ENCODE peak calls at places on chromosomes 6 and 20, in eight cellular contexts. One of them, this sample, is unnamed.

GRCh38 chr6:17101422-17102257 is at the start of gene STMND1:
- DNase-seq in NCI-H1694: peak
- DNase-seq in astrocyte of the spinal cord: peak
- DNase-seq in AG04450: no peak
- DNase-seq in fibroblast of the conjunctiva: no peak
- DNase-seq in T-cell: no peak
- DNase-seq in stimulated activated CD4-positive, alpha-beta T cell treated with anti-CD3 and anti-CD28 coated beads, Interleukin-15, amount 100 ng/mL, for 24 hours: peak
- DNase-seq in cardiac fibroblast: peak
- DNase-seq in this sample: no peak

GRCh38 chr20:50320910-50321796 is 130.5 kb downstream of the CEBPB start:
- DNase-seq in NCI-H1694: no peak
- DNase-seq in astrocyte of the spinal cord: peak
- DNase-seq in AG04450: peak
- DNase-seq in fibroblast of the conjunctiva: peak
- DNase-seq in T-cell: no peak
- DNase-seq in stimulated activated CD4-positive, alpha-beta T cell treated with anti-CD3 and anti-CD28 coated beads, Interleukin-15, amount 100 ng/mL, for 24 hours: peak
- DNase-seq in cardiac fibroblast: peak
- DNase-seq in this sample: peak

GRCh38 chr20:48015136-48015925 is 230.1 kb upstream of the SULF2 start:
- DNase-seq in NCI-H1694: no peak
- DNase-seq in astrocyte of the spinal cord: peak
- DNase-seq in AG04450: no peak
- DNase-seq in fibroblast of the conjunctiva: no peak
- DNase-seq in T-cell: no peak
- DNase-seq in stimulated activated CD4-positive, alpha-beta T cell treated with anti-CD3 and anti-CD28 coated beads, Interleukin-15, amount 100 ng/mL, for 24 hours: no peak
- DNase-seq in cardiac fibroblast: no peak
- DNase-seq in this sample: no peak

GRCh38 chr6:68875403-68875802 is 240.3 kb downstream of the ADGRB3 start:
- DNase-seq in NCI-H1694: no peak
- DNase-seq in astrocyte of the spinal cord: no peak
- DNase-seq in AG04450: no peak
- DNase-seq in fibroblast of the conjunctiva: no peak
- DNase-seq in T-cell: no peak
- DNase-seq in stimulated activated CD4-positive, alpha-beta T cell treated with anti-CD3 and anti-CD28 coated beads, Interleukin-15, amount 100 ng/mL, for 24 hours: no peak
- DNase-seq in cardiac fibroblast: no peak
- DNase-seq in this sample: no peak

GRCh38 chr20:62732766-62733165 is 24.1 kb downstream of the NTSR1 start:
- DNase-seq in NCI-H1694: no peak
- DNase-seq in astrocyte of the spinal cord: no peak
- DNase-seq in AG04450: no peak
- DNase-seq in fibroblast of the conjunctiva: no peak
- DNase-seq in T-cell: no peak
- DNase-seq in stimulated activated CD4-positive, alpha-beta T cell treated with anti-CD3 and anti-CD28 coated beads, Interleukin-15, amount 100 ng/mL, for 24 hours: no peak
- DNase-seq in cardiac fibroblast: no peak
- DNase-seq in this sample: no peak

GRCh38 chr20:31717478-31717946 is 5.2 kb downstream of the BCL2L1 start:
- DNase-seq in NCI-H1694: no peak
- DNase-seq in astrocyte of the spinal cord: no peak
- DNase-seq in AG04450: no peak
- DNase-seq in fibroblast of the conjunctiva: no peak
- DNase-seq in T-cell: no peak
- DNase-seq in stimulated activated CD4-positive, alpha-beta T cell treated with anti-CD3 and anti-CD28 coated beads, Interleukin-15, amount 100 ng/mL, for 24 hours: no peak
- DNase-seq in cardiac fibroblast: no peak
- DNase-seq in this sample: no peak

GRCh38 chr20:20568604-20569205 is 143.7 kb downstream of the RALGAPA2 start:
- DNase-seq in NCI-H1694: peak
- DNase-seq in astrocyte of the spinal cord: peak
- DNase-seq in AG04450: no peak
- DNase-seq in fibroblast of the conjunctiva: peak
- DNase-seq in T-cell: no peak
- DNase-seq in stimulated activated CD4-positive, alpha-beta T cell treated with anti-CD3 and anti-CD28 coated beads, Interleukin-15, amount 100 ng/mL, for 24 hours: peak
- DNase-seq in cardiac fibroblast: peak
- DNase-seq in this sample: peak

GRCh38 chr20:53621482-53622246 is 28.0 kb upstream of the ZNF217 start:
- DNase-seq in NCI-H1694: no peak
- DNase-seq in astrocyte of the spinal cord: peak
- DNase-seq in AG04450: no peak
- DNase-seq in fibroblast of the conjunctiva: peak
- DNase-seq in T-cell: no peak
- DNase-seq in stimulated activated CD4-positive, alpha-beta T cell treated with anti-CD3 and anti-CD28 coated beads, Interleukin-15, amount 100 ng/mL, for 24 hours: no peak
- DNase-seq in cardiac fibroblast: peak
- DNase-seq in this sample: peak

GRCh38 chr20:11766961-11767360 is 150.7 kb upstream of the BTBD3 start:
- DNase-seq in NCI-H1694: no peak
- DNase-seq in astrocyte of the spinal cord: peak
- DNase-seq in AG04450: no peak
- DNase-seq in fibroblast of the conjunctiva: no peak
- DNase-seq in T-cell: no peak
- DNase-seq in stimulated activated CD4-positive, alpha-beta T cell treated with anti-CD3 and anti-CD28 coated beads, Interleukin-15, amount 100 ng/mL, for 24 hours: no peak
- DNase-seq in cardiac fibroblast: peak
- DNase-seq in this sample: no peak

GRCh38 chr6:14924126-14925024 is 321.5 kb upstream of the JARID2 start:
- DNase-seq in NCI-H1694: peak
- DNase-seq in astrocyte of the spinal cord: no peak
- DNase-seq in AG04450: peak
- DNase-seq in fibroblast of the conjunctiva: no peak
- DNase-seq in T-cell: no peak
- DNase-seq in stimulated activated CD4-positive, alpha-beta T cell treated with anti-CD3 and anti-CD28 coated beads, Interleukin-15, amount 100 ng/mL, for 24 hours: no peak
- DNase-seq in cardiac fibroblast: no peak
- DNase-seq in this sample: no peak

GRCh38 chr6:139879823-139880356 is 505.4 kb upstream of the CITED2 start:
- DNase-seq in NCI-H1694: no peak
- DNase-seq in astrocyte of the spinal cord: no peak
- DNase-seq in AG04450: no peak
- DNase-seq in fibroblast of the conjunctiva: no peak
- DNase-seq in T-cell: no peak
- DNase-seq in stimulated activated CD4-positive, alpha-beta T cell treated with anti-CD3 and anti-CD28 coated beads, Interleukin-15, amount 100 ng/mL, for 24 hours: no peak
- DNase-seq in cardiac fibroblast: no peak
- DNase-seq in this sample: no peak

GRCh38 chr6:138538390-138539031 is 39.2 kb upstream of the NHSL1 start:
- DNase-seq in NCI-H1694: no peak
- DNase-seq in astrocyte of the spinal cord: peak
- DNase-seq in AG04450: peak
- DNase-seq in fibroblast of the conjunctiva: peak
- DNase-seq in T-cell: no peak
- DNase-seq in stimulated activated CD4-positive, alpha-beta T cell treated with anti-CD3 and anti-CD28 coated beads, Interleukin-15, amount 100 ng/mL, for 24 hours: no peak
- DNase-seq in cardiac fibroblast: peak
- DNase-seq in this sample: no peak

GRCh38 chr20:60177080-60177479 is 218.9 kb downstream of the CDH26 start:
- DNase-seq in NCI-H1694: no peak
- DNase-seq in astrocyte of the spinal cord: no peak
- DNase-seq in AG04450: no peak
- DNase-seq in fibroblast of the conjunctiva: no peak
- DNase-seq in T-cell: no peak
- DNase-seq in stimulated activated CD4-positive, alpha-beta T cell treated with anti-CD3 and anti-CD28 coated beads, Interleukin-15, amount 100 ng/mL, for 24 hours: no peak
- DNase-seq in cardiac fibroblast: no peak
- DNase-seq in this sample: no peak

GRCh38 chr6:108874470-108875160 is 26.4 kb downstream of the ARMC2 start:
- DNase-seq in NCI-H1694: no peak
- DNase-seq in astrocyte of the spinal cord: peak
- DNase-seq in AG04450: no peak
- DNase-seq in fibroblast of the conjunctiva: no peak
- DNase-seq in T-cell: no peak
- DNase-seq in stimulated activated CD4-positive, alpha-beta T cell treated with anti-CD3 and anti-CD28 coated beads, Interleukin-15, amount 100 ng/mL, for 24 hours: peak
- DNase-seq in cardiac fibroblast: peak
- DNase-seq in this sample: no peak

GRCh38 chr20:2004171-2004570 is 10.3 kb upstream of the PDYN start:
- DNase-seq in NCI-H1694: no peak
- DNase-seq in astrocyte of the spinal cord: no peak
- DNase-seq in AG04450: no peak
- DNase-seq in fibroblast of the conjunctiva: no peak
- DNase-seq in T-cell: no peak
- DNase-seq in stimulated activated CD4-positive, alpha-beta T cell treated with anti-CD3 and anti-CD28 coated beads, Interleukin-15, amount 100 ng/mL, for 24 hours: no peak
- DNase-seq in cardiac fibroblast: no peak
- DNase-seq in this sample: no peak

GRCh38 chr20:49045440-49046086 is 549 bp upstream of the CSE1L start:
- DNase-seq in NCI-H1694: no peak
- DNase-seq in astrocyte of the spinal cord: no peak
- DNase-seq in AG04450: no peak
- DNase-seq in fibroblast of the conjunctiva: no peak
- DNase-seq in T-cell: no peak
- DNase-seq in stimulated activated CD4-positive, alpha-beta T cell treated with anti-CD3 and anti-CD28 coated beads, Interleukin-15, amount 100 ng/mL, for 24 hours: peak
- DNase-seq in cardiac fibroblast: peak
- DNase-seq in this sample: no peak